ENCODE peak calls at places on chromosomes 5 and 9, in ten cellular contexts. E, G, R, B, Z, Q, S, L, H and M are unnamed samples.

GRCh38 chr9:99299214-99300102 is 77.4 kb downstream of the SEC61B start:
- DNase-seq in G (peak), H (peak), L (no peak), B (peak), Z (peak), Q (no peak), R (no peak), E (peak), S (no peak), M (peak)

GRCh38 chr5:89315194-89315593 is 432.2 kb upstream of the MEF2C start:
- DNase-seq in G (peak), S (no peak), B (peak), Z (peak), E (peak), H (no peak), Q (no peak), R (no peak), L (no peak), M (peak)

GRCh38 chr9:105503873-105504272 is 54.1 kb upstream of the FKTN start:
- DNase-seq in H (no peak), G (peak), B (no peak), L (no peak), Q (no peak), E (peak), Z (peak), R (no peak), S (no peak), M (peak)

GRCh38 chr5:107169871-107170270 is 500.9 kb downstream of the EFNA5 start:
- DNase-seq in B (no peak), R (no peak), Z (no peak), H (no peak), L (no peak), Q (no peak), E (no peak), G (no peak), S (no peak), M (no peak)

GRCh38 chr9:111098661-111099060 is 60.4 kb upstream of the LPAR1 start:
- DNase-seq in H (no peak), Z (no peak), B (no peak), Q (no peak), S (no peak), E (no peak), L (no peak), G (no peak), R (no peak), M (no peak)

GRCh38 chr9:2469681-2470141 is 151.9 kb upstream of the VLDLR start:
- DNase-seq in E (peak), S (no peak), H (no peak), Z (peak), B (no peak), L (peak), Q (peak), R (no peak), G (peak), M (peak)

GRCh38 chr9:137488906-137489305 is 29.8 kb upstream of the NSMF start:
- DNase-seq in S (no peak), Z (no peak), E (no peak), H (no peak), B (no peak), R (no peak), Q (no peak), G (no peak), L (no peak), M (no peak)

GRCh38 chr5:108818613-108819272 is 71.0 kb downstream of the FER start:
- DNase-seq in S (no peak), B (peak), G (peak), H (peak), E (peak), Z (peak), Q (no peak), R (no peak), L (no peak), M (peak)

GRCh38 chr5:56490971-56491468 is 257.9 kb upstream of the ANKRD55 start:
- DNase-seq in G (no peak), H (no peak), R (peak), L (no peak), B (no peak), Q (no peak), Z (peak), S (no peak), E (peak), M (no peak)

GRCh38 chr9:106892632-106893031 is 29.7 kb downstream of the ZNF462 start:
- DNase-seq in Z (peak), Q (no peak), S (no peak), B (peak), E (peak), R (peak), L (no peak), H (peak), G (peak), M (peak)

GRCh38 chr9:137789295-137789895 is 88.2 kb upstream of the CACNA1B start:
- DNase-seq in S (no peak), R (no peak), Q (no peak), G (no peak), H (no peak), E (no peak), L (no peak), B (no peak), Z (no peak), M (no peak)

GRCh38 chr5:31270396-31270795 is 76.9 kb downstream of the CDH6 start:
- DNase-seq in H (no peak), G (peak), Z (peak), L (no peak), Q (no peak), S (no peak), E (no peak), R (no peak), B (no peak), M (peak)

GRCh38 chr9:306907-307306 is 92.2 kb downstream of the DOCK8 start:
- DNase-seq in R (no peak), H (no peak), Z (no peak), G (no peak), S (no peak), Q (no peak), L (peak), B (no peak), E (peak), M (no peak)

DNA sequence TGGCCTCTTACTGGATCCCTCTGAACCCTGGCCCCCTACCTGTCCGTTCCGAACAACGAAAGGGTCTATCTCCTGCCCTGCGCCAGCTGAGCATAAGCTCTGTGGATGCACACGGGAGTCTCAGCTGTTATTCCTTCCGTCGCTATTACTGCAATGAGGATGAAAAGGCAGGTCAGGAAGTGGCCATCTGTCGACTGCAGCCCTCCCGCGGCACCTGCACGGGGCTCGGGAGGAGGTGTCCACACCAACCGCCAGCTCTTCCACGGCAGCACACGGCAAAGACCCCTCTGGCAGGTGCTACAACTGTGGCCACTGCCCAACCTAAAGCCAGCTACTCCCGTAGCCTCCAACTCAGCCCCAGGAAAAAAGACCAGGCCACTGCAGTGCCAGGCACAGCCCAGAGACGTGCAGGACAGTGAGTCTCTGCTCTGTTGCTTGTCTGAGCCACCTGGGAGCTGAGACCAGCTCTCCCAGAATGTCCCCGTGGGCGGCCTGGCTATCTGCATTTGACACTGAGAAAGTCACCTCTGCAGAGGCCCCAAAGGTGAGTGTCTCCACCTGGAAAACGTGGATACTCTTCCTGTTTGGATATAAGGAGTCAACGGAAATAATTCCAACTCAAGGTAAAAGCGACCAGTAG is 19.1 kb downstream of the CAMSAP1 start:
- DNase-seq in H (no peak), Z (no peak), B (no peak), E (no peak), G (no peak), Q (no peak), S (no peak), L (peak), R (no peak), M (no peak)
- H3K4me3 ChIP-seq in H (no peak), Z (no peak), B (no peak), E (no peak), G (no peak), Q (no peak), S (peak), L (no peak), R (no peak), M (no peak)

GRCh38 chr5:179280095-179280490 is 65.2 kb downstream of the ADAMTS2 start:
- DNase-seq in E (no peak), L (no peak), G (no peak), R (no peak), B (no peak), S (no peak), Z (no peak), Q (no peak), H (no peak), M (no peak)
- TF ChIP-seq CTCF in E (no peak), L (no peak), G (no peak), R (no peak), B (no peak), S (no peak), Z (no peak), Q (no peak), H (no peak), M (no peak)

DNA sequence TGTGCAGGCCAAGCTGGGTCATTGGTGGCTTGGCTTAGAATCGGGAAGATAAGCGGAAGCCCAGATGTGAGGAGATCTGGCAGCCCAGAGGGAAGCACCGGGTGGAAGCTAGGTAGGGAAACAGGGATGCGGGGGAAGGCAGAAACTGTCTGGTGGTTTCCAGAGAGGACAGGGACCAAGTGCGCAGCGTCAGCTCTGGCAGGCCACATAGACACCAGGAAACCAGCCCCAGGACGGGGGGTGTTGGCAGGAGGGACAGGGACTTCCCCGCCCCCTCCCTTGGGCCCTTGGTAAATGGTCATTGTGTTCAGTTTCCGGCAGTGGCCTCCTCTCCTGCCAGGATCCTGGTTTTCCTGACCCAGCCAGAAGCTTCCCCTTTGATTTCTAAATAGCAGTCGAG is 2.0 kb downstream of the RALGDS start:
- DNase-seq in H (no peak), R (no peak), E (no peak), G (no peak), S (no peak), L (no peak), Z (no peak), Q (no peak), B (no peak), M (no peak)
- H3K4me3 ChIP-seq in H (peak), R (no peak), E (peak), G (no peak), S (no peak), L (peak), Z (no peak), Q (no peak), B (no peak), M (peak)

GRCh38 chr9:127822108-127822507 is 19.4 kb downstream of the FPGS start:
- DNase-seq in S (no peak), L (no peak), R (no peak), Q (no peak), E (no peak), B (no peak), G (no peak), Z (no peak), H (no peak), M (no peak)

GRCh38 chr9:127826253-127826913 is 23.7 kb downstream of the FPGS start:
- DNase-seq in H (no peak), L (no peak), Z (no peak), S (no peak), B (no peak), R (no peak), E (no peak), G (no peak), Q (no peak), M (no peak)

GRCh38 chr9:127829205-127829935 is 25.1 kb downstream of the ENG start:
- DNase-seq in G (no peak), H (no peak), Z (no peak), R (no peak), S (no peak), E (no peak), L (no peak), B (no peak), Q (no peak), M (no peak)

GRCh38 chr9:127828262-127829031 is 25.8 kb downstream of the FPGS start:
- DNase-seq in G (peak), H (no peak), R (peak), Q (peak), B (peak), Z (peak), S (no peak), E (peak), L (peak), M (peak)

GRCh38 chr9:127825319-127826051 is 22.8 kb downstream of the FPGS start:
- DNase-seq in R (no peak), S (no peak), B (no peak), L (peak), Q (no peak), Z (no peak), H (no peak), G (no peak), E (no peak), M (no peak)
- TF ChIP-seq CTCF in R (peak), S (no peak), B (peak), L (no peak), Q (no peak), Z (peak), H (peak), G (no peak), E (peak), M (no peak)

GRCh38 chr5:64693636-64694035 is 3.3 kb downstream of the SHISAL2B start:
- DNase-seq in R (no peak), G (no peak), E (no peak), B (no peak), L (no peak), Z (no peak), S (no peak), Q (no peak), H (no peak), M (no peak)

GRCh38 chr5:64691333-64691732 is 1.0 kb downstream of the SHISAL2B start:
- DNase-seq in R (no peak), E (no peak), G (no peak), L (no peak), Q (no peak), S (no peak), B (no peak), Z (no peak), H (no peak), M (no peak)

GRCh38 chr5:64688965-64689364 is 1.3 kb upstream of the SHISAL2B start:
- DNase-seq in E (no peak), L (no peak), H (no peak), B (no peak), Z (no peak), Q (no peak), R (no peak), G (no peak), S (no peak), M (no peak)

GRCh38 chr5:64690417-64691151 is at the start of gene SHISAL2B:
- DNase-seq in E (peak), L (no peak), H (no peak), G (peak), Q (no peak), Z (peak), S (no peak), R (no peak), B (no peak), M (peak)

GRCh38 chr5:64690104-64690416 is 243 bp upstream of the SHISAL2B start:
- DNase-seq in Q (no peak), B (no peak), E (no peak), G (no peak), Z (no peak), L (no peak), H (no peak), S (no peak), R (no peak), M (no peak)
- H3K4me3 ChIP-seq in Q (no peak), B (peak), E (peak), G (no peak), Z (peak), L (peak), H (peak), S (no peak), R (no peak), M (peak)

DNA sequence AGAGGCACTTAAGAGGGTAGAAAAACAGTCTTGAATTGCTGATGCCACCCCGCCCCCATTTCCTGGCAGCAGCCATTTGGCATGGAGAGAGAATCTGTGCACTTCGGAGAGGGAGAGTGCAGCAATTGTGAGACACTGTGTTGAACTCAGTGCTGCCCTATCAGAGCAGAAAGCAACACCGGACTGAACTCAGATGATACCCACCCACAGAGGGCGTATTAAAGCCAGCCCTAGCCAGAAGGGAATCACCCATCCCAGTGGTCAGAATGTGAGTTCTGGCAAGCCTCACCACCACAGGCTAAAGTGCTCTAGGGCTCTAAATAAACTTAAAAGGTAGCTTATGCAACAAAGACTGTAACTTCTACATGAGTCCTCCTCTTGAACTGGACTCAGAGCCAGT is 88.4 kb upstream of the RGS7BP start:
- DNase-seq in G (no peak), B (no peak), E (no peak), L (no peak), Q (no peak), H (no peak), Z (no peak), S (no peak), R (no peak), M (no peak)
- TF ChIP-seq CTCF in G (no peak), B (no peak), E (no peak), L (no peak), Q (no peak), H (no peak), Z (no peak), S (no peak), R (no peak), M (no peak)